ENCODE peak calls at places on chromosome 16, in eight cellular contexts. B is IMR-90; F is brain microvascular endothelial cell; R is caudate nucleus; N is adrenal gland; H is HCT116; J is CD8-positive, alpha-beta memory T cell; O is effector memory CD4-positive, alpha-beta T cell. U is an unnamed sample.

GRCh38 chr16:83705856-83706255 is 101.9 kb upstream of the HSBP1 start:
- DNase-seq in B (no peak), F (peak), R (no peak), N (no peak), H (no peak), J (no peak), O (no peak), U (no peak)

GRCh38 chr16:52050418-52050817 is 496.5 kb downstream of the TOX3 start:
- DNase-seq in B (peak), F (peak), R (no peak), N (no peak), H (no peak), J (no peak), O (no peak), U (no peak)

GRCh38 chr16:11576427-11577289 is 10.1 kb downstream of the LITAF start:
- DNase-seq in B (no peak), F (no peak), R (no peak), N (no peak), H (no peak), J (no peak), O (no peak), U (peak)

GRCh38 chr16:74297296-74297665 is 667 bp downstream of the PSMD7 start:
- DNase-seq in B (peak), F (peak), R (no peak), N (peak), H (no peak), J (peak), O (peak), U (peak)

GRCh38 chr16:75254359-75254837 is 3.0 kb upstream of the BCAR1 start:
- DNase-seq in B (peak), F (peak), R (no peak), N (peak), H (no peak), J (no peak), O (no peak), U (peak)

GRCh38 chr16:89142474-89143197 is 28.9 kb upstream of the CDH15 start:
- DNase-seq in B (no peak), F (no peak), R (no peak), N (no peak), H (no peak), J (no peak), O (no peak), U (peak)

GRCh38 chr16:64615647-64616280 is 506.1 kb downstream of the CDH11 start:
- DNase-seq in B (peak), F (no peak), R (peak), N (no peak), H (no peak), J (no peak), O (no peak), U (peak)

GRCh38 chr16:87619360-87620200 is 17.3 kb downstream of the JPH3 start:
- DNase-seq in B (no peak), F (no peak), R (no peak), N (no peak), H (no peak), J (no peak), O (no peak), U (no peak)

GRCh38 chr16:83433201-83433600 is 374.6 kb upstream of the HSBP1 start:
- DNase-seq in B (no peak), F (no peak), R (no peak), N (no peak), H (no peak), J (no peak), O (no peak), U (no peak)

GRCh38 chr16:86216591-86216990 is 293.7 kb upstream of the FOXF1 start:
- DNase-seq in B (no peak), F (no peak), R (no peak), N (no peak), H (no peak), J (no peak), O (no peak), U (no peak)

DNA sequence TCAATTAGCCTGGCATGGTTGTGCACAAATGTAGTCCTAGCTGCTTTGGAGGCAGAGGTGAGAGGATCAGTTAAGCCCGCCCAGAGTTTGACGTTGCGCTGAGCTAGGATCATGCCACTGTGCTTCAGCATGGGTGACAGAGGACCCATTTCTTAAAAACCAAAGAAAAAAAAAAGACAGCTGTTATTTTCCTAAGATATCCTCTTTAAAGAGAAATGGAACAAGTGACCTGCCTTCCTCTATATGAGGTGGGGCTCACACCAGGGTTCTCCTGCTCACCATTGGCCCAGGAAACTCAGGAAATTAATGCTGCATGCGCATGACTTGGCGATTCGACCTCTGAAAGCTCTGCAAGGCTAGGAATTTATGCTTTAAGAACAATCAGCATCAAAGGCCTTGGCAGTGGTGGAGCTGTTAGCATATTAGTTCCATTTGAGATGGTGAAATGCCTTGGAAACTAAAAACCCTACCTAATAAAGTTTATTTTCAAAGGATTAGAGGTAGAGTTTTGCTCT is 108.3 kb downstream of the RBFOX1 start:
- DNase-seq in B (no peak), F (no peak), R (no peak), N (no peak), H (no peak), J (no peak), O (no peak), U (no peak)
- H3K27ac ChIP-seq in B (no peak), F (no peak), R (peak), N (no peak), H (no peak), J (no peak), O (no peak), U (no peak)

GRCh38 chr16:27549857-27550581 is at the start of the genes GTF3C1 and KATNIP:
- DNase-seq in B (peak), F (peak), R (peak), N (peak), H (peak), J (peak), O (peak), U (peak)
- H3K27ac ChIP-seq in B (peak), F (peak), R (peak), N (peak), H (peak), J (peak), O (peak), U (peak)

DNA sequence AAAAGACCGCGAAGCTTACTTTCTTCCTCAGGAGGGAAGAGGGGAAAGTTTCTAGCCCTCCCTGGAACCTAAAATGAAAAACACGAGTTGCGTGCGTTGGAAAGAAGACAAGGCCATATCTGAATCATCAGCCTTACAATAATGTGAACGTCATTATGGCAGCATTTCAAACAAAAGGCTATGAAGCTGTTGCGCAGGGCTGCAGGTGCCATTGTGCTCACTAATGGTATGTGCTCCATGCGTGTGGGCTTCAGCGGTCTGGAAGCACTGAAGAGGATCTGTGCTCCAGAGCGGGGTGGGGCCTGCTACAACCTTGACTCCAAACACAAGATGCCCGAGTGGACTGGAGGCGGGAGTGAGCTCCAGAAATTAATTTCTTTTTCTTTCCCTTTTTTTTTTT is 12.1 kb upstream of the CYB5B start:
- DNase-seq in B (peak), F (no peak), R (no peak), N (peak), H (no peak), J (no peak), O (no peak), U (no peak)
- H3K27ac ChIP-seq in B (no peak), F (no peak), R (no peak), N (peak), H (peak), J (no peak), O (no peak), U (no peak)

GRCh38 chr16:73050115-73051099 is 2.5 kb upstream of the ZFHX3 start:
- DNase-seq in B (no peak), F (no peak), R (no peak), N (no peak), H (no peak), J (no peak), O (no peak), U (no peak)
- H3K27ac ChIP-seq in B (peak), F (peak), R (peak), N (peak), H (no peak), J (no peak), O (no peak), U (peak)

GRCh38 chr16:24997665-24998064 is 17.5 kb downstream of the ARHGAP17 start:
- DNase-seq in B (no peak), F (no peak), R (no peak), N (no peak), H (no peak), J (no peak), O (no peak), U (no peak)
- H3K27ac ChIP-seq in B (no peak), F (no peak), R (no peak), N (no peak), H (no peak), J (no peak), O (no peak), U (peak)

GRCh38 chr16:81137012-81137335 is 40.8 kb upstream of the GCSH start:
- DNase-seq in B (peak), F (peak), R (no peak), N (no peak), H (no peak), J (no peak), O (no peak), U (no peak)

GRCh38 chr16:81137754-81138153 is 41.6 kb upstream of the GCSH start:
- DNase-seq in B (no peak), F (no peak), R (no peak), N (no peak), H (no peak), J (no peak), O (no peak), U (no peak)

GRCh38 chr16:81140930-81141780 is 45.0 kb upstream of the GCSH start:
- DNase-seq in B (no peak), F (no peak), R (no peak), N (no peak), H (peak), J (no peak), O (no peak), U (no peak)

DNA sequence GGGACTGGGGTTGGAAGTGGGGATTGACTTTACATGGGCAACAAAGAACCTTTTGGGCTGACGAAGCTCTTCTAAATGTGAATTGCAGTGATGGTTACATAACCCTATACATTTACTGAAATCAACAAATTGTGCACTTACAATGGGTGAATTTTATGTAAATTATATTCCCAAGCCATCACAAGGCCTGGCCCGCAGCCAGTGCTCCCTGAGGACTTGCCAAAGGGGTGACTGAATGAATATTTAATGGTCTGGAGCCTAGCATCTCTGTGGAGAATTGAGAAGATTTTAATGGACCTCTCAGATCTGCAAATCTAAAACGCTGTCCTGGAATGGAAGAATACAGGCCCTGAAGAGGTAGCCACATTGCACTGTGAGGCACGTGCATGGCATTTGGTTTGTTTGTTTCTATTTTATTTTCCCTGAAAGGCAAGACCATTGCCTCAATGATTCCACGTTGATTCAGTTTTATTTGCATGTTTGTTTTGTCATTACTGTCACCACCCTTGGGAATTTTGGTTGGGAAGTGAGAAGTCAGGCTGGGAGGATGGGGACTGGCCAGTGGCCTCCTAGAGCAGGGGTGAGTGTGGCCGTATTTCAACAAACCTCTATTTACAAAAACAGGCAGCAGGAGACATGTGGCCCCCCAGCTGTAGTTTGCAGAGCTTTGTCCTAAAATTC is 40.3 kb upstream of the GCSH start:
- DNase-seq in B (no peak), F (no peak), R (peak), N (no peak), H (no peak), J (no peak), O (no peak), U (no peak)
- H3K27ac ChIP-seq in B (no peak), F (no peak), R (peak), N (no peak), H (no peak), J (no peak), O (no peak), U (no peak)

U was measured in psoas muscle.